ENCODE peak calls at places on chromosomes 16 and 17, in five cellular contexts. H is aorta; L is CD8-positive, alpha-beta T cell; W is astrocyte of the cerebellum; K is tibial nerve. Y is an unnamed sample.
A peak's percentile ranks its signal among the peaks of the same experiment; 100 is the strongest.

GRCh38 chr17:75130632-75131277 is 787 bp downstream of the NT5C start:
- DNase-seq in H (peak; percentile 60), L (no peak), W (peak; percentile 40), K (no peak), Y (no peak)

GRCh38 chr17:4479982-4480751 is 18.5 kb upstream of the SPNS2 start:
- DNase-seq in H (no peak), L (no peak), W (no peak), K (no peak), Y (no peak)

GRCh38 chr16:31354394-31355291 is at the start of gene ITGAX:
- DNase-seq in H (peak; percentile 85), L (peak; percentile 25), W (no peak), K (no peak), Y (peak; percentile 90)

GRCh38 chr17:53979991-53980390 is 157.3 kb downstream of the KIF2B start:
- DNase-seq in H (no peak), L (no peak), W (no peak), K (no peak), Y (no peak)

GRCh38 chr17:62705781-62706597 is 78.5 kb downstream of the MRC2 start:
- DNase-seq in H (no peak), L (no peak), W (no peak), K (no peak), Y (no peak)

GRCh38 chr17:4719684-4720221 is 9.3 kb downstream of the ARRB2 start:
- DNase-seq in H (no peak), L (no peak), W (no peak), K (no peak), Y (no peak)

GRCh38 chr17:28500712-28501379 is 5.3 kb upstream of the FOXN1 start:
- DNase-seq in H (no peak), L (no peak), W (no peak), K (no peak), Y (no peak)

GRCh38 chr17:15918661-15919259 is 26.2 kb upstream of the ADORA2B start:
- DNase-seq in H (no peak), L (no peak), W (no peak), K (no peak), Y (peak; percentile 50)

GRCh38 chr17:73833779-73834613 is 189.8 kb upstream of the SDK2 start:
- DNase-seq in H (no peak), L (no peak), W (no peak), K (no peak), Y (no peak)

GRCh38 chr17:79664925-79665738 is 54.3 kb upstream of the RBFOX3 start:
- DNase-seq in H (no peak), L (no peak), W (no peak), K (peak; percentile 17), Y (peak; percentile 75)

GRCh38 chr17:74547736-74548135 is 1.8 kb upstream of the CD300C start:
- DNase-seq in H (peak; percentile 12), L (no peak), W (no peak), K (no peak), Y (no peak)

GRCh38 chr17:56887105-56887504 is 26.7 kb downstream of the TRIM25 start:
- DNase-seq in H (no peak), L (no peak), W (no peak), K (no peak), Y (no peak)

GRCh38 chr17:67063146-67063545 is 18.8 kb downstream of the CACNG1 start:
- DNase-seq in H (no peak), L (no peak), W (no peak), K (no peak), Y (no peak)

GRCh38 chr16:6020162-6020980 is 922.8 kb upstream of the EEF2KMT start:
- DNase-seq in H (no peak), L (no peak), W (no peak), K (no peak), Y (no peak)

GRCh38 chr17:73703216-73703615 is 59.0 kb upstream of the SDK2 start:
- DNase-seq in H (no peak), L (no peak), W (no peak), K (no peak), Y (no peak)

GRCh38 chr16:16157166-16157565 is 66.1 kb downstream of the ABCC6 start:
- DNase-seq in H (no peak), L (no peak), W (no peak), K (no peak), Y (no peak)

GRCh38 chr17:10033449-10033848 is 128.4 kb upstream of the RCVRN start:
- DNase-seq in H (no peak), L (no peak), W (no peak), K (no peak), Y (no peak)

GRCh38 chr16:50970221-50970620 is 180.8 kb downstream of the SALL1 start:
- DNase-seq in H (no peak), L (no peak), W (no peak), K (no peak), Y (no peak)

GRCh38 chr17:63740464-63741181 is 976 bp downstream of the STRADA start:
- DNase-seq in H (no peak), L (no peak), W (no peak), K (no peak), Y (no peak)

GRCh38 chr16:86854058-86854621 is 275.8 kb downstream of the FOXL1 start:
- DNase-seq in H (no peak), L (no peak), W (no peak), K (no peak), Y (no peak)

GRCh38 chr17:50677851-50678375 is 29.8 kb downstream of the ANKRD40 start:
- DNase-seq in H (peak; percentile 28), L (no peak), W (no peak), K (no peak), Y (no peak)

GRCh38 chr16:64206877-64207276 is 915.0 kb downstream of the CDH11 start:
- DNase-seq in H (no peak), L (no peak), W (no peak), K (no peak), Y (no peak)

GRCh38 chr16:64215730-64216129 is 906.1 kb downstream of the CDH11 start:
- DNase-seq in H (no peak), L (no peak), W (no peak), K (no peak), Y (no peak)

GRCh38 chr16:64211306-64211705 is 910.6 kb downstream of the CDH11 start:
- DNase-seq in H (no peak), L (no peak), W (no peak), K (no peak), Y (no peak)
- H3K4me3 ChIP-seq in H (no peak overlapping the region), L (no peak overlapping the region), W (no peak overlapping the region), K (no peak overlapping the region), Y (no peak overlapping the region)

DNA sequence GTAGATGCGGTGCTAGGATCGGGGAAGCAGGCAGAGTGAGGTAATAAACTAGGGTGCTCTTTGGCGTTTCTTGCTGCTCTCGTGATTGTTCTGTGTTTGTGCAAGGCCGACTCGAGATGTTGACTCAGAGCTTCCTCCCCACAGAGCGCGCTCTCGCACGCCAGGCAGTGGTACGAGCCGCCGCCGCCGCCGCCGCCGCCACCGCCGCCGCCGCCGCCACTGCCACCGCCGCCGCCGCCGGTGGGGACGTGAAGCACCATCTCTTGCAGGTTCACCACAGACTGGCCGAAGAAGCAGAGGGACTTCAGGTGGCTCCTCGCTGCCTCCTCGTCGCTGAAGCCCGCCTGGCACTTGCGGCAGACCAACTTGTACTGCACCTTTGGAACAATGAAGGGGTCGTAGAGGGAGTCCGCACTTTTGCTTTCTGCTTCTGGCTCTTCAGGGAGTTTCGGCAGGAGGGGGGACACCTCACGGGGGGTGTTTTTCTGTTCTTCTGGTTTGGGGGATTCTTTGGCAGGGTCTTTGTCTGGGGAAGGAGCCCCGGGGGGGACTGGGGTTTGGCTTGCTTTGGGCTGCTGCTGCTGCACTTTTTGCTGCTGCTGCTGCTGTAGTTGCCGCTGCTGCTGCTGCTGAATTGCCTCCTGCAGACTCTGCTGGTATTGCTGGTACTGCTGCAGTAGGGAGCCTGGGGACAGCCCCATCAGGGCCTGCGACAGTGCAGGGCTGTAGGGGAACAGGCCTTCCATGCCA is 260.2 kb downstream of the ZFHX3 start:
- DNase-seq in H (peak; percentile 89), L (peak; percentile 31), W (peak; percentile 62), K (peak; percentile 58), Y (peak; percentile 95)
- H3K4me3 ChIP-seq in H (peak overlapping the region; percentile 45), L (peak overlapping the region; percentile 79), W (peak overlapping the region; percentile 60), K (peak overlapping the region; percentile 27), Y (peak overlapping the region; percentile 14)

GRCh38 chr17:65121916-65122821 is 15.0 kb upstream of the RGS9 start:
- DNase-seq in H (no peak), L (no peak), W (no peak), K (no peak), Y (no peak)

GRCh38 chr17:65122836-65123756 is 14.1 kb upstream of the RGS9 start:
- DNase-seq in H (peak; percentile 90), L (peak; percentile 70), W (peak; percentile 77), K (peak; percentile 49), Y (peak; percentile 96)

GRCh38 chr17:65121368-65121767 is 15.8 kb upstream of the RGS9 start:
- DNase-seq in H (no peak), L (no peak), W (no peak), K (no peak), Y (no peak)

GRCh38 chr17:65123757-65124675 is 13.2 kb upstream of the RGS9 start:
- DNase-seq in H (no peak), L (no peak), W (no peak), K (no peak), Y (no peak)
- H3K4me3 ChIP-seq in H (no peak overlapping the region), L (peak overlapping the region; percentile 40), W (no peak overlapping the region), K (peak overlapping the region; percentile 75), Y (no peak overlapping the region)

DNA sequence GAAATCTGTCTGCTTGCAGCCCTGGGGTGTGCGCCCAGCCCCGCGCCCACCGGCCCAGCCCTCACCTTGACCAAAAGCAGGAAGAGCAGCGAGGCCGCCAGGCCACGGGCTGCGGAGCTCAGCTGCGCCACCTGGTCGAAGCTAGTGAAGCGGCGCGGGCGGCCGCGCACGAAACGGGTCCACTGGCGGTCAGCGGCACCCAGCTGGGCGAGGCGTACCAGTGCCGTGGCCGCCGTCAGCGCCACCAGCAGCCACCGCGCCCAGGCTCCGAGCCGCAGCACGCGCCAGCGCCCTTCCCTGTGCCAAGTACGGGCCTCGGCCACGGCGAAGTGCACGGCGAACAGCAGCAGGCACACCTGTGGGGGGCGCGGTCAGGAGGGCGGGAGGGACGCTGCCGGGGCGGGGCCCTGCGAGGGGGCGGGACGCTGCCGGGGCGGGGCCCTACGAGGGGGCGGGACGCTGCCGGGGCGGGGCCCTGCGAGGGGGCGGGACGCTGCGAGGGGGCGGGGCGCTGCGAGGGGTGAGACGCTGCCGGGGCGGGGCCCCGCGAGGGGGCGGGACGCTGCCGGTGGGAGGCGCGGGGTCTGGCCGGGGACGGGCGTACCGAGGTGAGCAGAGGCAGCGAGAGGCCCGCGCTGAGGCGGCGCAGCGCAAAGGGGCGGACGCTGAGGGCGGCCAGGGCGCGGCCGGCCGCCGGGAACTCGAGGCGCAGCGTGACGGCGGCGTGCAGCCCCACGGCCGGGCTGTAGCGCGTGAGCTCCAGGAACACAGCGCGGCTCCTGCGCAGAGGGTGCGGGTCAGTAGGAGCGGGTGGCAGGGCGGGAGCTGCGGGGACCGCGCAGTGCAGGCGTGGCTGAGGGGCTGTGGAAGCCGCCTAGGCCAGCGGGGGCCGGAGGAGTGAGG is 43.3 kb downstream of the TSC2 start:
- DNase-seq in H (no peak), L (no peak), W (peak; percentile 13), K (peak; percentile 43), Y (no peak)
- H3K4me3 ChIP-seq in H (no peak overlapping the region), L (no peak overlapping the region), W (no peak overlapping the region), K (no peak overlapping the region), Y (no peak overlapping the region)

DNA sequence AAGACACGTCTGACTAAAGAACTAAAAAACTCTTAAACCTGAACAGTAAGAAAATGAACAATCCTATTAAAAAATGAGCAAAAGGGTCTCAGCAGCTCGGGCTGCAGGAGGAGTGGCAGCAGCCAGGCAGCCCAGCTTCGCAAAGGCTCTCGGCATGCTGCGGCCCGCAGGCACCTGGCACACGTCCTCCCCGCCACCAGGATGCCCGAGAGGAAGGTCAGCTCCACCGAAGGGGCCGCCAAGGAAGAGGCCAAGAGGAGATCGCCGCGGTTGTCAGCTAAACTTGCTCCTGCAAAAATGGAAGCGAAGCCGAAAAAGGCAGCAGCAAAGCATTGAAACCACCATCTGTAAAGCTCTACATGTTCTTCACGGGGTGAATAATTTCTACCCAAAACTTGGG is 173.5 kb downstream of the BCAS3 start:
- DNase-seq in H (no peak), L (no peak), W (no peak), K (no peak), Y (no peak)
- H3K4me3 ChIP-seq in H (no peak overlapping the region), L (no peak overlapping the region), W (no peak overlapping the region), K (no peak overlapping the region), Y (no peak overlapping the region)

GRCh38 chr17:8154608-8155152 is 2.5 kb upstream of the PER1 start:
- DNase-seq in H (no peak), L (no peak), W (no peak), K (no peak), Y (no peak)
- H3K4me3 ChIP-seq in H (peak overlapping the region; percentile 78), L (peak overlapping the region; percentile 90), W (peak overlapping the region; percentile 70), K (peak overlapping the region; percentile 88), Y (peak overlapping the region; percentile 86)